ENCODE peak calls at places on chromosomes 6 and 20, in six cellular contexts. One of them, this sample, is unnamed.

GRCh38 chr20:19934792-19935491 is 82.2 kb upstream of the NAA20 start:
- DNase-seq in stimulated activated naive CD8-positive, alpha-beta T cell treated with anti-CD3 and anti-CD28 coated beads, Interleukin-15, Interleukin-2, amounts not matched to agents 100 U/mL and 50 U/mL, for 24 hours: no peak
- DNase-seq in activated T-cell treated with anti-CD3 and anti-CD28 coated beads for 24 hours: no peak
- DNase-seq in activated CD4-positive, alpha-beta T cell treated with anti-CD3 and anti-CD28 coated beads, Interleukin-2, amount 50 U/mL, for 24 hours: no peak
- DNase-seq in nephron progenitor cell: no peak
- DNase-seq in iris pigment epithelial cell: peak
- DNase-seq in this sample: no peak

GRCh38 chr6:142993977-142994376 is 49.0 kb upstream of the HIVEP2 start:
- DNase-seq in stimulated activated naive CD8-positive, alpha-beta T cell treated with anti-CD3 and anti-CD28 coated beads, Interleukin-15, Interleukin-2, amounts not matched to agents 100 U/mL and 50 U/mL, for 24 hours: no peak
- DNase-seq in activated T-cell treated with anti-CD3 and anti-CD28 coated beads for 24 hours: no peak
- DNase-seq in activated CD4-positive, alpha-beta T cell treated with anti-CD3 and anti-CD28 coated beads, Interleukin-2, amount 50 U/mL, for 24 hours: no peak
- DNase-seq in nephron progenitor cell: no peak
- DNase-seq in iris pigment epithelial cell: no peak
- DNase-seq in this sample: no peak

GRCh38 chr6:169371344-169372144 is 117.9 kb upstream of the THBS2 start:
- DNase-seq in stimulated activated naive CD8-positive, alpha-beta T cell treated with anti-CD3 and anti-CD28 coated beads, Interleukin-15, Interleukin-2, amounts not matched to agents 100 U/mL and 50 U/mL, for 24 hours: no peak
- DNase-seq in activated T-cell treated with anti-CD3 and anti-CD28 coated beads for 24 hours: no peak
- DNase-seq in activated CD4-positive, alpha-beta T cell treated with anti-CD3 and anti-CD28 coated beads, Interleukin-2, amount 50 U/mL, for 24 hours: no peak
- DNase-seq in nephron progenitor cell: peak
- DNase-seq in iris pigment epithelial cell: peak
- DNase-seq in this sample: no peak

GRCh38 chr6:6729971-6730370 is 141.5 kb downstream of the LY86 start:
- DNase-seq in stimulated activated naive CD8-positive, alpha-beta T cell treated with anti-CD3 and anti-CD28 coated beads, Interleukin-15, Interleukin-2, amounts not matched to agents 100 U/mL and 50 U/mL, for 24 hours: no peak
- DNase-seq in activated T-cell treated with anti-CD3 and anti-CD28 coated beads for 24 hours: no peak
- DNase-seq in activated CD4-positive, alpha-beta T cell treated with anti-CD3 and anti-CD28 coated beads, Interleukin-2, amount 50 U/mL, for 24 hours: no peak
- DNase-seq in nephron progenitor cell: no peak
- DNase-seq in iris pigment epithelial cell: no peak
- DNase-seq in this sample: no peak

GRCh38 chr6:159252955-159253508 is 83.8 kb downstream of the FNDC1 start:
- DNase-seq in stimulated activated naive CD8-positive, alpha-beta T cell treated with anti-CD3 and anti-CD28 coated beads, Interleukin-15, Interleukin-2, amounts not matched to agents 100 U/mL and 50 U/mL, for 24 hours: no peak
- DNase-seq in activated T-cell treated with anti-CD3 and anti-CD28 coated beads for 24 hours: no peak
- DNase-seq in activated CD4-positive, alpha-beta T cell treated with anti-CD3 and anti-CD28 coated beads, Interleukin-2, amount 50 U/mL, for 24 hours: no peak
- DNase-seq in nephron progenitor cell: no peak
- DNase-seq in iris pigment epithelial cell: peak
- DNase-seq in this sample: no peak

GRCh38 chr20:41177636-41178035 is 40.3 kb downstream of the PLCG1 start:
- DNase-seq in stimulated activated naive CD8-positive, alpha-beta T cell treated with anti-CD3 and anti-CD28 coated beads, Interleukin-15, Interleukin-2, amounts not matched to agents 100 U/mL and 50 U/mL, for 24 hours: no peak
- DNase-seq in activated T-cell treated with anti-CD3 and anti-CD28 coated beads for 24 hours: no peak
- DNase-seq in activated CD4-positive, alpha-beta T cell treated with anti-CD3 and anti-CD28 coated beads, Interleukin-2, amount 50 U/mL, for 24 hours: no peak
- DNase-seq in nephron progenitor cell: no peak
- DNase-seq in iris pigment epithelial cell: peak
- DNase-seq in this sample: peak

GRCh38 chr6:19731286-19731685 is 105.9 kb upstream of the ID4 start:
- DNase-seq in stimulated activated naive CD8-positive, alpha-beta T cell treated with anti-CD3 and anti-CD28 coated beads, Interleukin-15, Interleukin-2, amounts not matched to agents 100 U/mL and 50 U/mL, for 24 hours: no peak
- DNase-seq in activated T-cell treated with anti-CD3 and anti-CD28 coated beads for 24 hours: no peak
- DNase-seq in activated CD4-positive, alpha-beta T cell treated with anti-CD3 and anti-CD28 coated beads, Interleukin-2, amount 50 U/mL, for 24 hours: no peak
- DNase-seq in nephron progenitor cell: no peak
- DNase-seq in iris pigment epithelial cell: peak
- DNase-seq in this sample: peak

GRCh38 chr6:23145801-23146200 is 576.4 kb downstream of the HDGFL1 start:
- DNase-seq in stimulated activated naive CD8-positive, alpha-beta T cell treated with anti-CD3 and anti-CD28 coated beads, Interleukin-15, Interleukin-2, amounts not matched to agents 100 U/mL and 50 U/mL, for 24 hours: no peak
- DNase-seq in activated T-cell treated with anti-CD3 and anti-CD28 coated beads for 24 hours: no peak
- DNase-seq in activated CD4-positive, alpha-beta T cell treated with anti-CD3 and anti-CD28 coated beads, Interleukin-2, amount 50 U/mL, for 24 hours: no peak
- DNase-seq in nephron progenitor cell: no peak
- DNase-seq in iris pigment epithelial cell: no peak
- DNase-seq in this sample: no peak

GRCh38 chr6:85300581-85300980 is 149.3 kb upstream of the NT5E start:
- DNase-seq in stimulated activated naive CD8-positive, alpha-beta T cell treated with anti-CD3 and anti-CD28 coated beads, Interleukin-15, Interleukin-2, amounts not matched to agents 100 U/mL and 50 U/mL, for 24 hours: no peak
- DNase-seq in activated T-cell treated with anti-CD3 and anti-CD28 coated beads for 24 hours: no peak
- DNase-seq in activated CD4-positive, alpha-beta T cell treated with anti-CD3 and anti-CD28 coated beads, Interleukin-2, amount 50 U/mL, for 24 hours: no peak
- DNase-seq in nephron progenitor cell: no peak
- DNase-seq in iris pigment epithelial cell: no peak
- DNase-seq in this sample: no peak

GRCh38 chr6:142373268-142374089 is 71.7 kb downstream of the ADGRG6 start:
- DNase-seq in stimulated activated naive CD8-positive, alpha-beta T cell treated with anti-CD3 and anti-CD28 coated beads, Interleukin-15, Interleukin-2, amounts not matched to agents 100 U/mL and 50 U/mL, for 24 hours: no peak
- DNase-seq in activated T-cell treated with anti-CD3 and anti-CD28 coated beads for 24 hours: no peak
- DNase-seq in activated CD4-positive, alpha-beta T cell treated with anti-CD3 and anti-CD28 coated beads, Interleukin-2, amount 50 U/mL, for 24 hours: no peak
- DNase-seq in nephron progenitor cell: no peak
- DNase-seq in iris pigment epithelial cell: peak
- DNase-seq in this sample: no peak

GRCh38 chr20:63612276-63612931 is 14.5 kb downstream of the GMEB2 start:
- DNase-seq in stimulated activated naive CD8-positive, alpha-beta T cell treated with anti-CD3 and anti-CD28 coated beads, Interleukin-15, Interleukin-2, amounts not matched to agents 100 U/mL and 50 U/mL, for 24 hours: no peak
- DNase-seq in activated T-cell treated with anti-CD3 and anti-CD28 coated beads for 24 hours: no peak
- DNase-seq in activated CD4-positive, alpha-beta T cell treated with anti-CD3 and anti-CD28 coated beads, Interleukin-2, amount 50 U/mL, for 24 hours: no peak
- DNase-seq in nephron progenitor cell: no peak
- DNase-seq in iris pigment epithelial cell: peak
- DNase-seq in this sample: no peak

GRCh38 chr20:55333798-55334197 is 671.5 kb downstream of the CBLN4 start:
- DNase-seq in stimulated activated naive CD8-positive, alpha-beta T cell treated with anti-CD3 and anti-CD28 coated beads, Interleukin-15, Interleukin-2, amounts not matched to agents 100 U/mL and 50 U/mL, for 24 hours: no peak
- DNase-seq in activated T-cell treated with anti-CD3 and anti-CD28 coated beads for 24 hours: no peak
- DNase-seq in activated CD4-positive, alpha-beta T cell treated with anti-CD3 and anti-CD28 coated beads, Interleukin-2, amount 50 U/mL, for 24 hours: no peak
- DNase-seq in nephron progenitor cell: no peak
- DNase-seq in iris pigment epithelial cell: no peak
- DNase-seq in this sample: no peak

GRCh38 chr6:7975764-7976146 is 65.2 kb upstream of the TXNDC5 start:
- DNase-seq in stimulated activated naive CD8-positive, alpha-beta T cell treated with anti-CD3 and anti-CD28 coated beads, Interleukin-15, Interleukin-2, amounts not matched to agents 100 U/mL and 50 U/mL, for 24 hours: no peak
- DNase-seq in activated T-cell treated with anti-CD3 and anti-CD28 coated beads for 24 hours: no peak
- DNase-seq in activated CD4-positive, alpha-beta T cell treated with anti-CD3 and anti-CD28 coated beads, Interleukin-2, amount 50 U/mL, for 24 hours: no peak
- DNase-seq in nephron progenitor cell: no peak
- DNase-seq in iris pigment epithelial cell: no peak
- DNase-seq in this sample: no peak

GRCh38 chr20:32839227-32839981 is 19.3 kb upstream of the EFCAB8 start:
- DNase-seq in stimulated activated naive CD8-positive, alpha-beta T cell treated with anti-CD3 and anti-CD28 coated beads, Interleukin-15, Interleukin-2, amounts not matched to agents 100 U/mL and 50 U/mL, for 24 hours: no peak
- DNase-seq in activated T-cell treated with anti-CD3 and anti-CD28 coated beads for 24 hours: no peak
- DNase-seq in activated CD4-positive, alpha-beta T cell treated with anti-CD3 and anti-CD28 coated beads, Interleukin-2, amount 50 U/mL, for 24 hours: no peak
- DNase-seq in nephron progenitor cell: no peak
- DNase-seq in iris pigment epithelial cell: no peak
- DNase-seq in this sample: no peak

GRCh38 chr20:7637184-7637583 is 303.1 kb downstream of the HAO1 start:
- DNase-seq in stimulated activated naive CD8-positive, alpha-beta T cell treated with anti-CD3 and anti-CD28 coated beads, Interleukin-15, Interleukin-2, amounts not matched to agents 100 U/mL and 50 U/mL, for 24 hours: no peak
- DNase-seq in activated T-cell treated with anti-CD3 and anti-CD28 coated beads for 24 hours: no peak
- DNase-seq in activated CD4-positive, alpha-beta T cell treated with anti-CD3 and anti-CD28 coated beads, Interleukin-2, amount 50 U/mL, for 24 hours: no peak
- DNase-seq in nephron progenitor cell: no peak
- DNase-seq in iris pigment epithelial cell: no peak
- DNase-seq in this sample: no peak

GRCh38 chr6:158894192-158894591 is 75.0 kb upstream of the EZR start:
- DNase-seq in stimulated activated naive CD8-positive, alpha-beta T cell treated with anti-CD3 and anti-CD28 coated beads, Interleukin-15, Interleukin-2, amounts not matched to agents 100 U/mL and 50 U/mL, for 24 hours: no peak
- DNase-seq in activated T-cell treated with anti-CD3 and anti-CD28 coated beads for 24 hours: no peak
- DNase-seq in activated CD4-positive, alpha-beta T cell treated with anti-CD3 and anti-CD28 coated beads, Interleukin-2, amount 50 U/mL, for 24 hours: no peak
- DNase-seq in nephron progenitor cell: no peak
- DNase-seq in iris pigment epithelial cell: peak
- DNase-seq in this sample: peak

GRCh38 chr6:5837323-5837722 is 169.4 kb downstream of the NRN1 start:
- DNase-seq in stimulated activated naive CD8-positive, alpha-beta T cell treated with anti-CD3 and anti-CD28 coated beads, Interleukin-15, Interleukin-2, amounts not matched to agents 100 U/mL and 50 U/mL, for 24 hours: no peak
- DNase-seq in activated T-cell treated with anti-CD3 and anti-CD28 coated beads for 24 hours: no peak
- DNase-seq in activated CD4-positive, alpha-beta T cell treated with anti-CD3 and anti-CD28 coated beads, Interleukin-2, amount 50 U/mL, for 24 hours: no peak
- DNase-seq in nephron progenitor cell: no peak
- DNase-seq in iris pigment epithelial cell: no peak
- DNase-seq in this sample: no peak

GRCh38 chr20:10447028-10447427 is 11.9 kb downstream of the SLX4IP start:
- DNase-seq in stimulated activated naive CD8-positive, alpha-beta T cell treated with anti-CD3 and anti-CD28 coated beads, Interleukin-15, Interleukin-2, amounts not matched to agents 100 U/mL and 50 U/mL, for 24 hours: peak
- DNase-seq in activated T-cell treated with anti-CD3 and anti-CD28 coated beads for 24 hours: peak
- DNase-seq in activated CD4-positive, alpha-beta T cell treated with anti-CD3 and anti-CD28 coated beads, Interleukin-2, amount 50 U/mL, for 24 hours: no peak
- DNase-seq in nephron progenitor cell: no peak
- DNase-seq in iris pigment epithelial cell: peak
- DNase-seq in this sample: peak

GRCh38 chr20:63955846-63956663 is at the start of gene UCKL1:
- DNase-seq in stimulated activated naive CD8-positive, alpha-beta T cell treated with anti-CD3 and anti-CD28 coated beads, Interleukin-15, Interleukin-2, amounts not matched to agents 100 U/mL and 50 U/mL, for 24 hours: peak
- DNase-seq in activated T-cell treated with anti-CD3 and anti-CD28 coated beads for 24 hours: peak
- DNase-seq in activated CD4-positive, alpha-beta T cell treated with anti-CD3 and anti-CD28 coated beads, Interleukin-2, amount 50 U/mL, for 24 hours: peak
- DNase-seq in nephron progenitor cell: peak
- DNase-seq in iris pigment epithelial cell: peak
- DNase-seq in this sample: peak

GRCh38 chr6:123415844-123416468 is 220.8 kb downstream of the TRDN start:
- DNase-seq in stimulated activated naive CD8-positive, alpha-beta T cell treated with anti-CD3 and anti-CD28 coated beads, Interleukin-15, Interleukin-2, amounts not matched to agents 100 U/mL and 50 U/mL, for 24 hours: peak
- DNase-seq in activated T-cell treated with anti-CD3 and anti-CD28 coated beads for 24 hours: peak
- DNase-seq in activated CD4-positive, alpha-beta T cell treated with anti-CD3 and anti-CD28 coated beads, Interleukin-2, amount 50 U/mL, for 24 hours: no peak
- DNase-seq in nephron progenitor cell: peak
- DNase-seq in iris pigment epithelial cell: peak
- DNase-seq in this sample: peak

This sample was measured in AG04449.